ENCODE peak calls at places on chromosomes 16 and 17, in six cellular contexts. U, H, R, S, D and K are unnamed samples. For H3K9me3 and H3K36me3, the result is how much of the 10 kb centered on the place peaks cover.

GRCh38 chr16:55275869-55276268 is 48.1 kb upstream of the IRX6 start:
- DNase-seq in U (no peak), H (no peak), R (no peak), S (no peak), D (no peak), K (no peak)

GRCh38 chr17:77837917-77838316 is 120.6 kb upstream of the TNRC6C start:
- DNase-seq in U (no peak), H (no peak), R (peak), S (no peak), D (no peak), K (no peak)

GRCh38 chr16:68116256-68116853 is 31.2 kb downstream of the NFATC3 start:
- DNase-seq in U (no peak), H (no peak), R (no peak), S (no peak), D (no peak), K (no peak)

GRCh38 chr16:83549836-83550569 is 257.8 kb upstream of the HSBP1 start:
- DNase-seq in U (no peak), H (no peak), R (no peak), S (peak), D (no peak), K (no peak)

GRCh38 chr16:86712158-86713009 is 134.0 kb downstream of the FOXL1 start:
- DNase-seq in U (no peak), H (no peak), R (no peak), S (no peak), D (no peak), K (no peak)

GRCh38 chr17:1074886-1075665 is 78.1 kb downstream of the TIMM22 start:
- DNase-seq in U (no peak), H (no peak), R (no peak), S (no peak), D (no peak), K (no peak)

GRCh38 chr17:75457047-75457654 is 716 bp downstream of the TMEM94 start:
- DNase-seq in U (no peak), H (peak), R (no peak), S (peak), D (no peak), K (peak)

GRCh38 chr17:27315322-27315721 is 21.4 kb downstream of the WSB1 start:
- DNase-seq in U (peak), H (no peak), R (peak), S (no peak), D (no peak), K (peak)

GRCh38 chr17:53950207-53950857 is 127.6 kb downstream of the KIF2B start:
- DNase-seq in U (no peak), H (no peak), R (no peak), S (peak), D (no peak), K (no peak)

GRCh38 chr16:19837984-19838707 is 46.5 kb downstream of the GPRC5B start:
- DNase-seq in U (no peak), H (no peak), R (no peak), S (peak), D (no peak), K (no peak)

GRCh38 chr16:23014592-23014991 is 134.7 kb downstream of the USP31 start:
- DNase-seq in U (no peak), H (no peak), R (no peak), S (no peak), D (no peak), K (no peak)

GRCh38 chr16:80105160-80105559 is 435.6 kb upstream of the DYNLRB2 start:
- DNase-seq in U (no peak), H (no peak), R (no peak), S (no peak), D (no peak), K (no peak)

GRCh38 chr17:7382901-7383300 is 2.0 kb downstream of the TNK1 start:
- DNase-seq in U (no peak), H (no peak), R (no peak), S (no peak), D (no peak), K (no peak)

GRCh38 chr16:31695667-31696066 is 168.0 kb downstream of the AHSP start:
- DNase-seq in U (no peak), H (peak), R (no peak), S (no peak), D (no peak), K (no peak)

GRCh38 chr16:47204736-47205499 is 61.2 kb upstream of the NETO2 start:
- DNase-seq in U (no peak), H (no peak), R (no peak), S (peak), D (no peak), K (no peak)

GRCh38 chr16:88502776-88503280 is 49.7 kb downstream of the ZFPM1 start:
- DNase-seq in U (no peak), H (no peak), R (no peak), S (no peak), D (no peak), K (no peak)

GRCh38 chr17:43771463-43771862 is 7.3 kb downstream of the DUSP3 start:
- DNase-seq in U (no peak), H (no peak), R (no peak), S (no peak), D (no peak), K (no peak)

GRCh38 chr16:63789603-63790002 is 1332.3 kb downstream of the CDH11 start:
- DNase-seq in U (no peak), H (no peak), R (no peak), S (no peak), D (no peak), K (no peak)

DNA sequence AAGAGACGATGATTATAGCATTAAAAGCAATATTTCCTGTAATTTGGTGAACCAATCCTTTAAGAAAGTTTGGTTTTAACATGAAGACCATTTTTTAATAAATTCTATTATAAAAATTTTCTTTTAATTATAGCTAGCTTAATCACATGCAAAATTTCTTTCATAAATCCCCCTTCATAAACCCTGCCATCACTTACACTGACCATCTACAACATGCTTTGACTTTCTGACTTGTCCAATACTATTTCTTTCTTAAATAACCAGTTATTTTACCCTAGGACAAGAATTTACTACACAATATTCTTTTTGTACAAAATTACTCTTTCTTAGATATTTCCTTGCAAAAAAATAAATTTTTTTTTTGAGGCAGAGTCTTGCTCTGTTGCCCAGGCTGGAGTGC is 1334.8 kb downstream of the CDH11 start:
- DNase-seq in U (no peak), H (no peak), R (no peak), S (no peak), D (no peak), K (no peak)
- H3K4me3 ChIP-seq in U (no peak), H (no peak), R (no peak), S (no peak), D (no peak), K (no peak)

GRCh38 chr16:49822649-49823370 is 33.1 kb downstream of the ZNF423 start:
- DNase-seq in U (no peak), H (no peak), R (no peak), S (no peak), D (no peak), K (no peak)

GRCh38 chr16:49825006-49825405 is 30.9 kb downstream of the ZNF423 start:
- DNase-seq in U (no peak), H (no peak), R (no peak), S (no peak), D (no peak), K (no peak)

GRCh38 chr16:49824600-49824999 is 31.3 kb downstream of the ZNF423 start:
- DNase-seq in U (no peak), H (no peak), R (no peak), S (no peak), D (no peak), K (peak)

GRCh38 chr16:49821156-49821555 is 34.8 kb downstream of the ZNF423 start:
- DNase-seq in U (no peak), H (no peak), R (no peak), S (no peak), D (no peak), K (no peak)

GRCh38 chr16:49821614-49822282 is 34.2 kb downstream of the ZNF423 start:
- DNase-seq in U (no peak), H (no peak), R (no peak), S (peak), D (no peak), K (no peak)
- H3K9me3 ChIP-seq in U (under half), H (under half), R (under half), S (under half), D (under half), K (under half)

DNA sequence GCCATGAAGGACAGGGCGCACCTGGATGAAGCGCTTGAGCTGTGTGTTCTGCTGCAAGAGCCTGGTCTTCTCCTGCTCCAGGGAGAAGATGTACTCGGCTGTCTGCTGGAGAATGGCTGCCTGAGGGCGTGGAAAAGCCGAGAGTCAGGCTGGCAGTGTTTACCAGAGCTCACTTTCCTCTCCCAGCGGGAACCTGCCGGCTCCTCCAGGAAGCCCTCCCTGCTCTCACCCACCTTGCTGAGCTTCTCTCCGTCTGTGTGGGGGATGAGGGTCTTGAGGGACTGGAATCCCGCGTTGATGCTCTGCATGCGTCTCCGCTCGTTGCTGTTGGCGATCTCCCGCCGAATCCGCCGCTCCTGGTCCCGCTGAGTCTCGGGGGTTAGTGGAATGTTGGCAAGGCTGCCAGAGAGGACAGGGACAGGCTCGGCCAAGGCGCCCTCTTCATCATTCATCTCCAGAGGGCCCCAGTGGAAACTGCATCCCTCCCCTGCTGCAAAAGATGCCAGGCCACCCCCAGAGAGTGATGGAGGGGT is 10.5 kb downstream of the TFAP4 start:
- DNase-seq in U (no peak), H (no peak), R (no peak), S (no peak), D (no peak), K (no peak)
- H3K36me3 ChIP-seq in U (under half), H (under half), R (under half), S (under half), D (under half), K (half or more)

GRCh38 chr17:33751702-33752065 is 458.6 kb upstream of the ASIC2 start:
- DNase-seq in U (no peak), H (no peak), R (no peak), S (peak), D (no peak), K (no peak)
- H3K4me3 ChIP-seq in U (no peak), H (no peak), R (no peak), S (peak), D (peak), K (no peak)